ENCODE peak calls at places on chromosome 7, in nine cellular contexts. F is type B pancreatic cell, L is endodermal cell, W is cardiac fibroblast, C is IMR-90, Q is Peyer's patch, N is left colon, P is GM12891, U is omental fat pad. T is an unnamed sample.

GRCh38 chr7:96708872-96709271 is 774 bp downstream of the SEM1 start:
- DNase-seq in F (no peak), L (no peak), W (no peak), C (no peak), Q (no peak), N (no peak), P (no peak), U (no peak), T (no peak)

GRCh38 chr7:117248810-117249209 is 74.0 kb downstream of the WNT2 start:
- DNase-seq in F (no peak), L (no peak), W (no peak), C (peak; percentile 71), Q (no peak), N (no peak), P (no peak), U (no peak), T (no peak)

GRCh38 chr7:26087321-26088091 is 64.5 kb upstream of the NFE2L3 start:
- DNase-seq in F (no peak), L (no peak), W (no peak), C (no peak), Q (no peak), N (no peak), P (no peak), U (no peak), T (no peak)

GRCh38 chr7:133650067-133650466 is 397.2 kb downstream of the EXOC4 start:
- DNase-seq in F (no peak), L (no peak), W (peak; percentile 74), C (peak; percentile 69), Q (no peak), N (no peak), P (no peak), U (no peak), T (no peak)

GRCh38 chr7:44748948-44749731 is 493 bp downstream of the ZMIZ2 start:
- DNase-seq in F (no peak), L (peak; percentile 58), W (no peak), C (no peak), Q (no peak), N (no peak), P (no peak), U (no peak), T (no peak)

GRCh38 chr7:132084776-132085388 is 491.4 kb downstream of the PLXNA4 start:
- DNase-seq in F (no peak), L (peak; percentile 62), W (peak; percentile 7), C (peak; percentile 11), Q (no peak), N (no peak), P (no peak), U (no peak), T (peak; percentile 57)

GRCh38 chr7:113374924-113375323 is 256.6 kb upstream of the SMIM30 start:
- DNase-seq in F (no peak), L (no peak), W (no peak), C (no peak), Q (no peak), N (no peak), P (no peak), U (no peak), T (no peak)

GRCh38 chr7:34073676-34074075 is 168.3 kb downstream of the BMPER start:
- DNase-seq in F (no peak), L (no peak), W (peak; percentile 68), C (no peak), Q (no peak), N (no peak), P (no peak), U (no peak), T (no peak)

GRCh38 chr7:55569797-55570196 is 2.5 kb downstream of the VOPP1 start:
- DNase-seq in F (no peak), L (no peak), W (no peak), C (no peak), Q (peak; percentile 55), N (no peak), P (no peak), U (no peak), T (no peak)

GRCh38 chr7:129784783-129785456 is 167.8 kb downstream of the UBE2H start:
- DNase-seq in F (no peak), L (peak; percentile 63), W (no peak), C (no peak), Q (peak; percentile 37), N (peak; percentile 61), P (peak; percentile 66), U (no peak), T (peak; percentile 76)

GRCh38 chr7:45885264-45885882 is 2.9 kb upstream of the IGFBP1 start:
- DNase-seq in F (no peak), L (no peak), W (peak; percentile 24), C (no peak), Q (no peak), N (no peak), P (no peak), U (no peak), T (no peak)

GRCh38 chr7:28181921-28182517 is 1.4 kb upstream of the JAZF1 start:
- DNase-seq in F (no peak), L (no peak), W (no peak), C (no peak), Q (no peak), N (no peak), P (no peak), U (no peak), T (no peak)

GRCh38 chr7:64887756-64888508 is 15.1 kb upstream of the ZNF273 start:
- DNase-seq in F (peak; percentile 59), L (peak; percentile 85), W (no peak), C (no peak), Q (peak; percentile 30), N (peak; percentile 60), P (no peak), U (no peak), T (peak; percentile 91)

GRCh38 chr7:135441791-135442190 is 68.1 kb downstream of the CNOT4 start:
- DNase-seq in F (no peak), L (no peak), W (peak; percentile 58), C (peak; percentile 73), Q (no peak), N (no peak), P (no peak), U (no peak), T (no peak)